ENCODE peak calls at places on chromosome 21, in four cellular contexts. One of them, this sample, is unnamed.

GRCh38 chr21:28104346-28104745 is 888.3 kb downstream of the LTN1 start:
- DNase-seq in heart left ventricle: no peak
- DNase-seq in right lobe of liver: no peak
- DNase-seq in adrenal gland: no peak
- DNase-seq in this sample: no peak

GRCh38 chr21:45152265-45152746 is 77.9 kb downstream of the ADARB1 start:
- DNase-seq in adrenal gland: no peak
- DNase-seq in right lobe of liver: peak; percentile 51
- DNase-seq in heart left ventricle: peak; percentile 48
- DNase-seq in this sample: no peak

GRCh38 chr21:44742418-44743153 is 31.2 kb upstream of the TSPEAR start:
- DNase-seq in adrenal gland: no peak
- DNase-seq in right lobe of liver: no peak
- DNase-seq in heart left ventricle: no peak
- DNase-seq in this sample: no peak

GRCh38 chr21:45383615-45384201 is 21.3 kb upstream of the COL18A1 start:
- DNase-seq in right lobe of liver: peak; percentile 43
- DNase-seq in heart left ventricle: peak; percentile 16
- DNase-seq in adrenal gland: no peak
- DNase-seq in this sample: peak; percentile 8

GRCh38 chr21:45257673-45258341 is 29.9 kb downstream of the POFUT2 start:
- DNase-seq in right lobe of liver: peak; percentile 41
- DNase-seq in adrenal gland: no peak
- DNase-seq in heart left ventricle: no peak
- DNase-seq in this sample: no peak

GRCh38 chr21:44065428-44065827 is 41.8 kb upstream of the PWP2 start:
- DNase-seq in adrenal gland: no peak
- DNase-seq in right lobe of liver: no peak
- DNase-seq in heart left ventricle: no peak
- DNase-seq in this sample: no peak

GRCh38 chr21:43758132-43758619 is 17.9 kb downstream of the CSTB start:
- DNase-seq in right lobe of liver: no peak
- DNase-seq in heart left ventricle: no peak
- DNase-seq in adrenal gland: peak; percentile 70
- DNase-seq in this sample: no peak

GRCh38 chr21:46187251-46187650 is 3.0 kb upstream of the SPATC1L start:
- DNase-seq in right lobe of liver: no peak
- DNase-seq in adrenal gland: peak; percentile 11
- DNase-seq in heart left ventricle: no peak
- DNase-seq in this sample: no peak

GRCh38 chr21:42572906-42573495 is 59.3 kb downstream of the SLC37A1 start:
- DNase-seq in right lobe of liver: peak; percentile 31
- DNase-seq in heart left ventricle: no peak
- DNase-seq in adrenal gland: peak; percentile 8
- DNase-seq in this sample: no peak

GRCh38 chr21:39110431-39110830 is 72.8 kb downstream of the PSMG1 start:
- DNase-seq in right lobe of liver: no peak
- DNase-seq in heart left ventricle: no peak
- DNase-seq in adrenal gland: no peak
- DNase-seq in this sample: no peak

GRCh38 chr21:20591294-20591693 is 406.9 kb upstream of the NCAM2 start:
- DNase-seq in heart left ventricle: no peak
- DNase-seq in right lobe of liver: no peak
- DNase-seq in adrenal gland: no peak
- DNase-seq in this sample: no peak

GRCh38 chr21:24395320-24395933 is 1211.9 kb downstream of the MRPL39 start:
- DNase-seq in heart left ventricle: no peak
- DNase-seq in right lobe of liver: no peak
- DNase-seq in adrenal gland: no peak
- DNase-seq in this sample: peak; percentile 16

GRCh38 chr21:44710294-44710665 is 1.1 kb downstream of the TSPEAR start:
- DNase-seq in adrenal gland: no peak
- DNase-seq in heart left ventricle: no peak
- DNase-seq in right lobe of liver: no peak
- DNase-seq in this sample: no peak

GRCh38 chr21:37445228-37445627 is 78.7 kb downstream of the DYRK1A start:
- DNase-seq in heart left ventricle: no peak
- DNase-seq in right lobe of liver: no peak
- DNase-seq in adrenal gland: no peak
- DNase-seq in this sample: no peak

GRCh38 chr21:15152591-15152990 is 87.8 kb upstream of the NRIP1 start:
- DNase-seq in right lobe of liver: no peak
- DNase-seq in heart left ventricle: no peak
- DNase-seq in adrenal gland: no peak
- DNase-seq in this sample: no peak

GRCh38 chr21:17269760-17270159 is 243.1 kb upstream of the CXADR start:
- DNase-seq in adrenal gland: no peak
- DNase-seq in heart left ventricle: no peak
- DNase-seq in right lobe of liver: no peak
- DNase-seq in this sample: no peak

DNA sequence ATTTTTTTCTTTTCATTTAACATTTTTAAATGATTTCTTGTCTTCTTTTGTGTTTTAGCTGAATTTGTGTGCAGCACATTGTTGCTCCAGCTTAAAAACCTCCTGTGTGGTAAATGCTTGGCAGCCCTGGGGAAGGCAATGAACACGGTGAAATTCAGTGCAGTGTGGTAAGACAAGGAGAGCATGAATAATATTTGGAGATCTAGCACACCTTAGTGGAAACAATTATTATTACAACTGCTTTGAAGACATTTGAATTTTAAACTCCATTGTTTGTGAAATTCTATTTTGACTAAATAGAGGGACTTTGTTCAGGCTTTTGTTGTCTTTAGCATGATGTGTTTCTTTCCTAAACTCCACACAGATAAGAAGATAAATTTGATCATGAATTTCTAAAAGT is 242.6 kb upstream of the CXADR start:
- DNase-seq in heart left ventricle: peak; percentile 53
- DNase-seq in right lobe of liver: no peak
- DNase-seq in adrenal gland: peak; percentile 50
- DNase-seq in this sample: no peak
- TF ChIP-seq CTCF in heart left ventricle: peak; percentile 66
- TF ChIP-seq CTCF in right lobe of liver: peak; percentile 37
- TF ChIP-seq CTCF in adrenal gland: peak; percentile 71
- TF ChIP-seq CTCF in this sample: peak; percentile 52

GRCh38 chr21:41362605-41363369 is 960 bp downstream of the MX2 start:
- DNase-seq in adrenal gland: no peak
- DNase-seq in heart left ventricle: no peak
- DNase-seq in right lobe of liver: no peak
- DNase-seq in this sample: no peak

GRCh38 chr21:41359289-41359688 is 2.5 kb upstream of the MX2 start:
- DNase-seq in heart left ventricle: no peak
- DNase-seq in adrenal gland: no peak
- DNase-seq in right lobe of liver: peak; percentile 36
- DNase-seq in this sample: no peak

GRCh38 chr21:41360072-41360821 is 1.6 kb upstream of the MX2 start:
- DNase-seq in right lobe of liver: peak; percentile 42
- DNase-seq in heart left ventricle: peak; percentile 47
- DNase-seq in adrenal gland: no peak
- DNase-seq in this sample: peak; percentile 81

GRCh38 chr21:41361786-41362604 is at the start of gene MX2:
- DNase-seq in right lobe of liver: peak; percentile 50
- DNase-seq in heart left ventricle: peak; percentile 80
- DNase-seq in adrenal gland: peak; percentile 47
- DNase-seq in this sample: peak; percentile 20

DNA sequence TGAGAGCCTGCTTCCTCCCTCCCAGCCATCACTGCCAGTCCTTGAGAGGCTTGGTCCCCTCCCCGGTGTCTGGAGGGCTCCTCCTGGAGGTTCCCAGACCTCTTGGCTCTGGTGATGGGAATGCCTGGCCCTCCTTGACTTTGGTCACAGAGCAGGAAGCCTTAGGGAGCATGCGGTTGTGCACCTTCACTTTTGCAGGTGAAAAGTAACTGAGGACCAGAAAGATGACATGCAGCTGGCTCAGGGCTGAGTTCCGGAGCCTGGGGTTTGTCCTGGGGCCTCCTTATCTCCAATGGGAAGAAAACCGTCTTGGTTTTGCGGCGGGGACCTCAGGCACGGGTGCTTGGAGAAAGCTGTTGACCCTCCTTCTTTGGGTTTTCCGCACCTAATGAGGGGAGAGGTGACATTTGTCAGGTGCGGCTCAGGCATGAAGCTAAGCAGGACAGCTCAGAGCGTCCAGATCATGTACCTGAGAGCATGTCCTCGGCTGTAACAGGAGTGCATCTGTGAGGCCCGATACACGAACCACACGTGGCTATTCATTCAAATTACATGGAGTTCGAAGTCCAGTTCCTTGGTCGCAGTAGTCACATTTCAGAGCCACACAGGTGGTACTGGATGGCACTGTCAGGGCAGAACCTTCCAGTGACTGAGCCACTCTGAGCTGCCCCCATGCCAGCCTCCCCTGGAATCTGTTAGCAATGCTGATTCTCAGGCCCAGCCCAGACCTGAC is 608 bp upstream of the MX2 start:
- DNase-seq in right lobe of liver: peak; percentile 45
- DNase-seq in adrenal gland: no peak
- DNase-seq in heart left ventricle: no peak
- DNase-seq in this sample: no peak
- H3K4me3 ChIP-seq in right lobe of liver: peak overlapping the region; percentile 7
- H3K4me3 ChIP-seq in adrenal gland: no peak overlapping the region
- H3K4me3 ChIP-seq in heart left ventricle: peak overlapping the region; percentile 46
- H3K4me3 ChIP-seq in this sample: no peak overlapping the region

GRCh38 chr21:34885125-34885524 is 164.0 kb downstream of the RUNX1 start:
- DNase-seq in right lobe of liver: no peak
- DNase-seq in heart left ventricle: no peak
- DNase-seq in adrenal gland: no peak
- DNase-seq in this sample: no peak
- TF ChIP-seq POLR2A in right lobe of liver: no peak
- TF ChIP-seq POLR2A in heart left ventricle: no peak
- TF ChIP-seq POLR2A in adrenal gland: no peak
- TF ChIP-seq POLR2A in this sample: no peak

GRCh38 chr21:33308586-33309490 is 15.9 kb upstream of the IFNAR1 start:
- DNase-seq in adrenal gland: no peak
- DNase-seq in heart left ventricle: no peak
- DNase-seq in right lobe of liver: no peak
- DNase-seq in this sample: peak; percentile 6
- TF ChIP-seq CTCF in adrenal gland: no peak
- TF ChIP-seq CTCF in heart left ventricle: no peak
- TF ChIP-seq CTCF in right lobe of liver: no peak
- TF ChIP-seq CTCF in this sample: no peak

DNA sequence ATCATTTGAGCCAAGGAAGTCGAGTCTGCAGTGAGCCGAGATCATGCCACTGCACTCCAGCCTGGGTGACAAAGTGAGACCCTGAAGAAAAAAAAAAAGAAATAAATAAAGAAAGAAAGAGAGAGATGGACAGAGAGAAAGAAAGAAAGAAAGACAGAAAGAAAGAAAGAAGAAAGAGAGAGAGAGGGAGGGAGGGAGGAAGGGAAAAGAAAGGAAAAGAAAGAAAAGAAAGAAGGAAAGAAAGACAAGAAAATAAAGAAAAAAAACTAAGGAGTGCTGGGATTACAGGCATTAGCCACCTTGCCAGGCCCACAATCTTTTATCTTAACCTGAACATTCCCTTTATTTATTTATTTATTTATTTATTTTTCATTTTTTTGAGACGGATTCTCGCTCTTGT is 51.7 kb upstream of the SOD1 start:
- DNase-seq in heart left ventricle: no peak
- DNase-seq in right lobe of liver: no peak
- DNase-seq in adrenal gland: no peak
- DNase-seq in this sample: no peak
- H3K4me3 ChIP-seq in heart left ventricle: no peak overlapping the region
- H3K4me3 ChIP-seq in right lobe of liver: no peak overlapping the region
- H3K4me3 ChIP-seq in adrenal gland: no peak overlapping the region
- H3K4me3 ChIP-seq in this sample: no peak overlapping the region

DNA sequence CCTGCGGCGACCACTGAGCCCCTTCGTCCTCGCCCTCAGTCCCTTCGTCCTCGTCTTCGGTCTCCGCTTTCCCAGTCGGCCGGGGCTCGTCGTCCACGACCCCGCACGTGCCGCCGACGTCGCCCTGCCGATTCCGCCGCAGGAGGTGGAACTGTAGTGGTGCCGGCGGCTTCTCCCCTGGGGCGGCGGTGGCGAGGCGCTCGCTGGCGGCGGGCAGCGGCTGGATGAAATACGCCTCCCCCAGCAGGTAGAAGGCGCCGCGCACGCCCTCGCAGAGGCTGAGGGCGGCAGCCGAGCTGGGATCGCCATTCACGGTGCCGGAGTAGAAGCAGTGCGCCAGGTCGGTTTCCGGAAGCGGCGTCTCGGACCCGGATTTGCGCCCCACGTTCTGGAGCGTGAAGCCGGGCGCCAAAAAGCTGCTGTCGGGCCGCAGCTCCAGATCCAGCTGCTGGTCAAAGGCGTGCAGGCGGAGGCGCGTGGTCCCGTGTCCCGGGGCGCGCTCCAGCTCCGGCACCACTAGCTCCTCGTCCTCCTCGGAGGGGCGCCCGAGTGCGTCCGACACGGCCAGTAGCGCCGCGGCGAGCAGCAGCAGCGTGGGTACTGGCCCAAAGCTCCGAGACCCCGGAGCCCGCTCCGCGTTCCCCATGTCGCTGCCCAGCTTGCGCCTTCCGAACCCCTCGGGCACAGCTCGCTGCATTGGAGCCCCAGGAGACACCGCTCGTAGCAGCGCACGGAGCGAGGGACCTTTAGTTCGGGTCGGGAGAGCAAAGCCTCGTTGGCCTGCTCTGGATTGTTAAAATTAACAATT is 747 bp downstream of the ADAMTS1 start:
- DNase-seq in right lobe of liver: peak; percentile 58
- DNase-seq in heart left ventricle: peak; percentile 84
- DNase-seq in adrenal gland: peak; percentile 27
- DNase-seq in this sample: peak; percentile 71
- TF ChIP-seq POLR2A in right lobe of liver: no peak
- TF ChIP-seq POLR2A in heart left ventricle: no peak
- TF ChIP-seq POLR2A in adrenal gland: no peak
- TF ChIP-seq POLR2A in this sample: no peak

GRCh38 chr21:31731802-31732537 is at the start of gene SCAF4:
- DNase-seq in right lobe of liver: peak; percentile 93
- DNase-seq in adrenal gland: peak; percentile 91
- DNase-seq in heart left ventricle: peak; percentile 95
- DNase-seq in this sample: peak; percentile 91
- TF ChIP-seq CTCF in right lobe of liver: no peak
- TF ChIP-seq CTCF in adrenal gland: peak; percentile 7
- TF ChIP-seq CTCF in heart left ventricle: no peak
- TF ChIP-seq CTCF in this sample: no peak

This sample was measured in body of pancreas.